ENCODE peak calls at places on chromosomes 4 and X, in four cellular contexts. P, E, L and T are unnamed samples.

GRCh38 chr4:10096201-10096975 is 20.2 kb downstream of the WDR1 start:
- DNase-seq in E (no peak), L (peak), P (peak), T (peak)

GRCh38 chr4:93779228-93779627 is 49.3 kb upstream of the ATOH1 start:
- DNase-seq in E (no peak), P (no peak), L (no peak), T (no peak)

GRCh38 chrX:94515009-94515408 is 841.0 kb downstream of the FAM133A start:
- DNase-seq in P (no peak), E (no peak), L (no peak), T (no peak)

GRCh38 chr4:121272526-121272925 is 108.3 kb downstream of the QRFPR start:
- DNase-seq in L (no peak), P (peak), E (no peak), T (peak)

GRCh38 chr4:120877021-120877420 is 45.5 kb downstream of the PRDM5 start:
- DNase-seq in E (no peak), L (no peak), P (no peak), T (no peak)

GRCh38 chrX:34880656-34881055 is 61.9 kb upstream of the FAM47B start:
- DNase-seq in L (no peak), P (no peak), E (no peak), T (no peak)

GRCh38 chr4:964346-965025 is 8.9 kb downstream of the DGKQ start:
- DNase-seq in L (no peak), E (no peak), P (no peak), T (no peak)

GRCh38 chr4:159206427-159206871 is 103.6 kb downstream of the RAPGEF2 start:
- DNase-seq in P (no peak), L (peak), E (no peak), T (no peak)

GRCh38 chr4:169225812-169226211 is 44.9 kb downstream of the SH3RF1 start:
- DNase-seq in E (no peak), P (no peak), L (no peak), T (no peak)

GRCh38 chr4:145453163-145453520 is 28.5 kb upstream of the SMAD1 start:
- DNase-seq in E (no peak), P (no peak), L (no peak), T (no peak)

GRCh38 chrX:21479695-21480280 is 105.6 kb downstream of the CNKSR2 start:
- DNase-seq in L (no peak), P (peak), E (peak), T (no peak)

GRCh38 chr4:152197211-152197610 is 338.7 kb downstream of the FBXW7 start:
- DNase-seq in L (no peak), P (no peak), E (no peak), T (no peak)

GRCh38 chr4:110514889-110515479 is 39.0 kb downstream of the ENPEP start:
- DNase-seq in E (peak), P (peak), L (no peak), T (peak)

GRCh38 chr4:158094413-158095110 is 78.3 kb downstream of the GASK1B start:
- DNase-seq in P (peak), E (peak), L (no peak), T (no peak)

GRCh38 chrX:40086569-40087335 is 11.0 kb downstream of the BCOR start:
- DNase-seq in E (no peak), L (no peak), P (no peak), T (no peak)

GRCh38 chr4:26459756-26460530 is 30.3 kb downstream of the CCKAR start:
- DNase-seq in P (no peak), E (no peak), L (no peak), T (no peak)

GRCh38 chrX:149161438-149162088 is 343.5 kb downstream of the IDS start:
- DNase-seq in L (no peak), E (no peak), P (no peak), T (no peak)

GRCh38 chr4:58113083-58113482 is 1002.9 kb upstream of the IGFBP7 start:
- DNase-seq in P (no peak), L (no peak), E (no peak), T (no peak)

GRCh38 chr4:65508169-65508568 is 162.1 kb downstream of the EPHA5 start:
- DNase-seq in L (no peak), P (peak), E (no peak), T (no peak)

GRCh38 chrX:152343306-152343705 is 107.8 kb downstream of the GABRA3 start:
- DNase-seq in E (no peak), P (no peak), L (no peak), T (peak)

GRCh38 chrX:110317079-110317819 is 636 bp downstream of the AMMECR1 start:
- DNase-seq in E (no peak), P (peak), L (no peak), T (peak)

GRCh38 chr4:104064650-104065577 is 345.1 kb upstream of the TACR3 start:
- DNase-seq in L (peak), P (peak), E (peak), T (peak)

GRCh38 chr4:7646384-7647061 is 211.8 kb upstream of the PSAPL1 start:
- DNase-seq in E (peak), P (no peak), L (no peak), T (no peak)

GRCh38 chrX:103734125-103734760 is 23.5 kb downstream of the TMEM31 start:
- DNase-seq in E (no peak), P (no peak), L (no peak), T (no peak)

GRCh38 chr4:111045992-111046391 is 423.1 kb upstream of the PITX2 start:
- DNase-seq in P (no peak), L (no peak), E (no peak), T (peak)

GRCh38 chrX:69618803-69619202 is 2.9 kb downstream of the EDA start:
- DNase-seq in L (no peak), E (peak), P (peak), T (no peak)

GRCh38 chr4:152537881-152538280 is 2.0 kb upstream of the FBXW7 start:
- DNase-seq in P (no peak), E (no peak), L (no peak), T (no peak)

GRCh38 chr4:47926667-47927258 is 12.4 kb upstream of the NFXL1 start:
- DNase-seq in L (no peak), E (peak), P (peak), T (peak)

GRCh38 chr4:93897559-93897958 is 69.0 kb downstream of the ATOH1 start:
- DNase-seq in E (peak), L (no peak), P (peak), T (peak)

GRCh38 chr4:78040431-78040830 is 16.7 kb upstream of the FRAS1 start:
- DNase-seq in P (no peak), L (no peak), E (no peak), T (no peak)

GRCh38 chrX:37825225-37825842 is 22.0 kb downstream of the DYNLT3 start:
- DNase-seq in L (no peak), E (peak), P (peak), T (peak)

GRCh38 chr4:42671431-42672194 is 14.7 kb upstream of the ATP8A1 start:
- DNase-seq in E (no peak), L (no peak), P (no peak), T (no peak)

GRCh38 chr4:105895609-105896460 is 564 bp downstream of the NPNT start:
- DNase-seq in E (no peak), L (no peak), P (no peak), T (no peak)

GRCh38 chr4:77859256-77859655 is 3.4 kb upstream of the MRPL1 start:
- DNase-seq in E (no peak), L (no peak), P (no peak), T (no peak)

GRCh38 chrX:107849747-107850478 is 24.2 kb downstream of the MID2 start:
- DNase-seq in E (no peak), L (no peak), P (peak), T (no peak)

GRCh38 chr4:94225449-94225848 is 17.8 kb downstream of the SMARCAD1 start:
- DNase-seq in L (no peak), P (no peak), E (no peak), T (no peak)

GRCh38 chr4:17324431-17324830 is 187.5 kb downstream of the QDPR start:
- DNase-seq in P (peak), L (no peak), E (peak), T (peak)

GRCh38 chr4:3442959-3443749 is 1.4 kb downstream of the HGFAC start:
- DNase-seq in E (peak), L (no peak), P (peak), T (peak)

DNA sequence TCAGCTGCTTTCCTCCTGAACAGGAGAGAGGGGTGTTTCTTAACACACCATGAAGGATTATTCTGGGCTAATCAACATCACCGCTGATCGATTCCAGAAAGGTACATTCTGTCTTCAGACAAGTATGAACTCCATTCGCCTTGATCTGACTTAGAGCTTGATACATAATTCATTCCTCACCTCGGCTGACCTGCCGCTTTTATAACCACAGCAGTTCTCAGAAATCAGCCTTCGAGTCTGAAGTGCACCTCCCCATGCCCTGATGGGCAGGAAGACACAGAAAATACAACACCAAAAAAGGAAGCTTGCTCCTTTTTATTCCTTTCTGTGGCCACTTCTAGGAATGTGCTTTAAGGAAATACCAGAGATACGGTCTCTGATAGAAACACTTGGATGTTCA is 85.7 kb downstream of the JAKMIP1 start:
- DNase-seq in E (no peak), L (no peak), P (no peak), T (no peak)
- TF ChIP-seq CHD4 in E (no peak), L (no peak), P (no peak), T (no peak)

DNA sequence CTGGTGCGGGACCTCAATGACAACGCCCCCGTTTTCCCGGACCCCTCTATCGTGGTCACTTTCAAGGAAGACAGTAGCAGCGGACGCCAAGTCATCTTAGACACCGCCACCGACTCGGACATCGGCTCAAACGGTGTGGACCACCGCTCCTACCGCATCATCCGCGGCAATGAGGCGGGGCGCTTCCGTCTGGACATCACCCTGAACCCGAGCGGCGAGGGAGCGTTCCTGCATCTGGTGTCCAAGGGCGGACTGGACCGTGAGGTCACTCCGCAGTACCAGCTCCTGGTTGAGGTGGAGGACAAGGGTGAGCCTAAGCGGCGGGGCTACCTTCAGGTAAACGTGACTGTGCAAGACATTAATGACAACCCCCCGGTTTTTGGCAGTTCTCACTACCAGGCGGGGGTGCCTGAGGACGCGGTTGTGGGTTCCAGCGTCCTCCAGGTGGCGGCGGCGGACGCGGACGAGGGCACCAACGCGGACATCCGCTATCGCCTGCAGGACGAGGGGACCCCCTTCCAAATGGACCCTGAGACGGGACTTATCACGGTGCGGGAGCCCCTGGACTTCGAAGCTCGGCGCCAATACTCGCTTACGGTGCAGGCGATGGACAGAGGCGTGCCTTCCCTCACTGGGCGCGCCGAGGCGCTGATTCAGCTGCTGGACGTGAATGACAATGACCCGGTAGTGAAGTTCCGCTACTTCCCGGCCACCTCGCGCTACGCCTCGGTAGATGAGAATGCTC is 2.2 kb downstream of the FAT4 start:
- DNase-seq in E (no peak), L (no peak), P (peak), T (no peak)
- TF ChIP-seq CHD4 in E (no peak), L (no peak), P (no peak), T (no peak)

DNA sequence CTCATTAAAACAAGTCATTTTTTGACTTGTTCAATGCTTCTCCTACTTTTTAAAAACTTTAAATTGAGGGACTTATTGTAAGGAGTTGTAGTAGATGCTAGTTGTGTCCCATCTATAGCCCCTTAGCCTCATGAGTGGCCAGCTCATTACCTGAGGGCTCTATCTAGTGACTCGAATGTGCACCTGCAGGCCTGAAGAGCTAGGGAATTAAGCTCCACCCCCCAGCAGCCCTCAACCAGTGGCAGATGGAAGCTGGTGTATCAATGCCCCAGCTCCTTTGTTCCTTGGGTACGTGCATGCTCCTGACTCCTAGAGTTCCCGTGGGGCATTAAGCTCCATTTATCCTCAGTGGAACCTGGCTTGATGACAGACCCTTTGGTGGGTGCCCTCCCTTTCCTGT is 146.7 kb upstream of the FAM9B start:
- DNase-seq in P (no peak), E (no peak), L (no peak), T (no peak)
- TF ChIP-seq CHD4 in P (no peak), E (no peak), L (no peak), T (no peak)

DNA sequence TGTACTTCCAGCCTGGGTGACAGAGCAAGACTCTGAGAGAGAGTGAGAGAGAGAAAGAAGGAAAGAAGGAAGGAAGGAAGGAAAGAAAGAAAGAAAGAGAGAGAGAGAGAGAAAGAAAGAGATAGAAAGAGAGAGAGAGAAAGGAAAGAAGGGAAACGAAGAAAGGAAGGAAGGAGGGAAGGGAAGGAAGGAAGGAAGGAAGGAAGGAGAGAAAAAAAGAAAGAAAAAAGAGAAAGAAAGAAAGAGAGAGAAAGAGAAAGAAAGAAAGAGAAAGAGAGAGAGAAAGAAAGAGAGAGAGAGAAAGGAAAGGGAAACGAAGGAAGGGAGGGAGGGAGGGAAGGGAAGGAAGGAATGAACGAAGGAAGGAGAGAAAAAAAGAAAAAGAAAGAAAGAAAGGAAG is 238.6 kb downstream of the ASMT start:
- DNase-seq in L (no peak), E (no peak), P (no peak), T (no peak)
- TF ChIP-seq CHD4 in L (no peak), E (no peak), P (no peak), T (no peak)